ENCODE peak calls at places on chromosomes 13 and 19, in seven cellular contexts. U, H, X, K, E, Y and C are unnamed samples.
A peak's percentile ranks its signal among the peaks of the same experiment; 100 is the strongest.

GRCh38 chr13:89565711-89566110 is 1781.8 kb upstream of the MIR17HG start:
- DNase-seq in U (no peak), H (no peak), X (no peak), K (no peak), E (no peak), Y (no peak), C (no peak)

GRCh38 chr13:110875243-110875642 is 39.6 kb downstream of the ANKRD10 start:
- DNase-seq in U (no peak), H (no peak), X (no peak), K (no peak), E (no peak), Y (no peak), C (no peak)

GRCh38 chr19:16134510-16134909 is 9.0 kb upstream of the HSH2D start:
- DNase-seq in U (no peak), H (no peak), X (no peak), K (no peak), E (no peak), Y (peak; percentile 65), C (no peak)

GRCh38 chr19:30402790-30403189 is 30.6 kb downstream of the ZNF536 start:
- DNase-seq in U (no peak), H (no peak), X (no peak), K (no peak), E (no peak), Y (no peak), C (no peak)

GRCh38 chr19:54561840-54562239 is 11.8 kb upstream of the LILRA2 start:
- DNase-seq in U (no peak), H (no peak), X (no peak), K (no peak), E (no peak), Y (no peak), C (no peak)

GRCh38 chr13:42707003-42707402 is 74.4 kb upstream of the FAM216B start:
- DNase-seq in U (no peak), H (no peak), X (no peak), K (no peak), E (no peak), Y (no peak), C (no peak)

GRCh38 chr19:31253816-31254551 is 95.3 kb downstream of the TSHZ3 start:
- DNase-seq in U (no peak), H (peak; percentile 90), X (peak; percentile 86), K (no peak), E (no peak), Y (no peak), C (no peak)

GRCh38 chr13:113540523-113540922 is 44.0 kb upstream of the TFDP1 start:
- DNase-seq in U (no peak), H (no peak), X (no peak), K (no peak), E (no peak), Y (peak; percentile 7), C (no peak)

GRCh38 chr13:74299688-74300087 is 165.5 kb upstream of the KLF12 start:
- DNase-seq in U (no peak), H (no peak), X (no peak), K (peak; percentile 20), E (no peak), Y (no peak), C (no peak)

GRCh38 chr19:3910105-3910504 is 22.8 kb upstream of the NMRK2 start:
- DNase-seq in U (no peak), H (no peak), X (no peak), K (no peak), E (no peak), Y (no peak), C (no peak)

GRCh38 chr13:37144661-37145060 is 39.2 kb upstream of the CSNK1A1L start:
- DNase-seq in U (no peak), H (no peak), X (no peak), K (no peak), E (peak; percentile 19), Y (no peak), C (no peak)

GRCh38 chr13:31742102-31742695 is 2.9 kb downstream of the RXFP2 start:
- DNase-seq in U (peak; percentile 75), H (peak; percentile 65), X (peak; percentile 60), K (peak; percentile 59), E (peak; percentile 50), Y (peak; percentile 65), C (peak; percentile 22)

GRCh38 chr19:39327990-39328705 is 7.5 kb upstream of the LRFN1 start:
- DNase-seq in U (peak; percentile 95), H (peak; percentile 69), X (peak; percentile 77), K (peak; percentile 85), E (peak; percentile 47), Y (peak; percentile 83), C (no peak)

GRCh38 chr13:40980466-40980865 is 38.6 kb downstream of the ELF1 start:
- DNase-seq in U (no peak), H (no peak), X (no peak), K (no peak), E (no peak), Y (no peak), C (no peak)

GRCh38 chr19:52492201-52492960 is 35.1 kb upstream of the ZNF808 start:
- DNase-seq in U (peak; percentile 47), H (peak; percentile 2), X (no peak), K (no peak), E (no peak), Y (no peak), C (no peak)

GRCh38 chr13:109180905-109181425 is 551.6 kb downstream of the MYO16 start:
- DNase-seq in U (peak; percentile 16), H (peak; percentile 67), X (no peak), K (no peak), E (peak; percentile 86), Y (no peak), C (no peak)

GRCh38 chr19:17075860-17076538 is 422 bp downstream of the MYO9B start:
- DNase-seq in U (no peak), H (peak; percentile 27), X (peak; percentile 39), K (peak; percentile 37), E (no peak), Y (peak; percentile 48), C (no peak)

GRCh38 chr13:73625562-73626339 is 508.5 kb downstream of the KLF12 start:
- DNase-seq in U (no peak), H (no peak), X (no peak), K (no peak), E (no peak), Y (no peak), C (no peak)

GRCh38 chr13:27304611-27305010 is 34.0 kb downstream of the RASL11A start:
- DNase-seq in U (no peak), H (no peak), X (no peak), K (no peak), E (no peak), Y (no peak), C (no peak)

GRCh38 chr19:35348909-35349611 is 1.4 kb downstream of the FFAR1 start:
- DNase-seq in U (no peak), H (no peak), X (no peak), K (no peak), E (no peak), Y (peak; percentile 45), C (no peak)

GRCh38 chr19:14368011-14368513 is 13.2 kb upstream of the ADGRE5 start:
- DNase-seq in U (no peak), H (no peak), X (no peak), K (no peak), E (no peak), Y (no peak), C (no peak)

GRCh38 chr13:35909837-35910236 is 221.3 kb downstream of the DCLK1 start:
- DNase-seq in U (no peak), H (no peak), X (no peak), K (no peak), E (no peak), Y (no peak), C (no peak)

GRCh38 chr13:37681295-37682032 is 82.9 kb upstream of the POSTN start:
- DNase-seq in U (no peak), H (peak; percentile 4), X (no peak), K (peak; percentile 4), E (peak; percentile 78), Y (no peak), C (no peak)

DNA sequence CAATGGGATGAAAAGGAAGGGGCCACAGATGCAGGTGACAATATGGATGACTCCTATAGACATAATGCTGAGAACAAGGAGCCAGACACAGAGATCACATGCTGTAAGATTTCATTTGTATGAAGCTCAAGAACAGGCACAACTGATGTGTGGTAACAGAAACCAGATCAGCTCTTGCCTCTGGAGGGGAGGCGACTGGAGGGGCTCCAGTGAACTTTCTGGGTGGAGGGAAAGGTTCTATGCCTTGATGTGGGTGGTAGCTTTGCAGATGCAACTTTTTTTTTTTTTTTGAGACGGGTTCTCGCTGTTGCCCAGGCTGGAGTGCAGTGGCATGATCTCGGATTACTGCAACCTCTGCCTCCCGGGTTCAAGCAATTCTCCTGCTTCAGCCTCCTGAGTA is 6.0 kb upstream of the RABAC1 start:
- DNase-seq in U (no peak), H (no peak), X (no peak), K (no peak), E (no peak), Y (no peak), C (no peak)
- TF ChIP-seq CTCF in U (no peak), H (no peak), X (no peak), K (no peak), E (no peak), Y (no peak), C (no peak)

GRCh38 chr13:98866882-98867281 is 111.0 kb downstream of the DOCK9 start:
- DNase-seq in U (no peak), H (no peak), X (no peak), K (no peak), E (no peak), Y (no peak), C (no peak)

GRCh38 chr13:98873377-98874028 is 104.4 kb downstream of the DOCK9 start:
- DNase-seq in U (no peak), H (no peak), X (no peak), K (no peak), E (no peak), Y (no peak), C (no peak)

GRCh38 chr13:98868932-98869331 is 108.9 kb downstream of the DOCK9 start:
- DNase-seq in U (no peak), H (no peak), X (no peak), K (no peak), E (no peak), Y (no peak), C (no peak)

GRCh38 chr13:98871727-98872126 is 106.1 kb downstream of the DOCK9 start:
- DNase-seq in U (no peak), H (no peak), X (no peak), K (no peak), E (no peak), Y (no peak), C (no peak)

GRCh38 chr13:98869408-98870090 is 108.3 kb downstream of the DOCK9 start:
- DNase-seq in U (no peak), H (peak; percentile 40), X (no peak), K (no peak), E (no peak), Y (peak; percentile 14), C (no peak)
- TF ChIP-seq CTCF in U (peak; percentile 49), H (peak; percentile 16), X (no peak), K (peak; percentile 12), E (peak; percentile 71), Y (peak; percentile 20), C (peak; percentile 23)

DNA sequence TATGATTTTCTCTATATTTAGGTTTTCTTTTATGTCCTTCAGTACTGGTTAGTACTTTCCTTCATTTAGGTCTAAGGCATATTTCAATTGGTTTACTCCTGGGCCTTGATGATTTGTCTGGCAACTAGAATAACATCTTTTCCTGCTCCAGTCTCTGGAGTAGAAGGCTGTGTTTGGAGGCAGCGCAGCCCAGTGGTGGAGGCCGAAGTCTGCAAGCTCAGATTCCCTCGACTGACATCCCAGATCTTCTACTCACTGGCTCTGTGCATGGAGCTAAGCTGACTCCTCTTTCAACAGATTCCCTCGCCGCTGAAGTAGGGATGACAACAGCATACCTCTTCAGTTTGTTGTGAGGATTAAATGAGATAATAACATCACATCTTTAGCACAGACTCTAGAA is 141.0 kb downstream of the RAP2A start:
- DNase-seq in U (no peak), H (peak; percentile 62), X (peak; percentile 17), K (peak; percentile 3), E (peak; percentile 39), Y (peak; percentile 35), C (no peak)
- TF ChIP-seq CTCF in U (peak; percentile 39), H (peak; percentile 78), X (peak; percentile 36), K (no peak), E (peak; percentile 62), Y (peak; percentile 22), C (peak; percentile 31)

GRCh38 chr13:94548382-94549240 is 47.3 kb downstream of the TGDS start:
- DNase-seq in U (no peak), H (peak; percentile 30), X (peak; percentile 41), K (peak; percentile 59), E (no peak), Y (peak; percentile 27), C (peak; percentile 4)
- TF ChIP-seq CTCF in U (peak; percentile 25), H (no peak), X (peak; percentile 24), K (no peak), E (peak; percentile 22), Y (no peak), C (peak; percentile 28)